ENCODE peak calls at places on chromosome 4, in six cellular contexts. One of them, this sample, is unnamed.

GRCh38 chr4:41622816-41623215 is 84.9 kb downstream of the LIMCH1 start:
- DNase-seq in GM23338: peak; percentile 44
- DNase-seq in endodermal cell: no peak
- DNase-seq in GM23248: no peak
- DNase-seq in lung: no peak
- DNase-seq in PC-3: no peak
- DNase-seq in this sample: no peak

GRCh38 chr4:13455411-13455810 is 28.7 kb downstream of the RAB28 start:
- DNase-seq in GM23338: no peak
- DNase-seq in endodermal cell: no peak
- DNase-seq in GM23248: peak; percentile 45
- DNase-seq in lung: no peak
- DNase-seq in PC-3: no peak
- DNase-seq in this sample: no peak

GRCh38 chr4:24094726-24095125 is 204.9 kb upstream of the PPARGC1A start:
- DNase-seq in GM23338: no peak
- DNase-seq in endodermal cell: no peak
- DNase-seq in GM23248: no peak
- DNase-seq in lung: no peak
- DNase-seq in PC-3: no peak
- DNase-seq in this sample: no peak

GRCh38 chr4:85910985-85911384 is 436.0 kb downstream of the ARHGAP24 start:
- DNase-seq in GM23338: no peak
- DNase-seq in endodermal cell: peak; percentile 46
- DNase-seq in GM23248: no peak
- DNase-seq in lung: no peak
- DNase-seq in PC-3: no peak
- DNase-seq in this sample: no peak

GRCh38 chr4:8593268-8594096 is 917 bp downstream of the CPZ start:
- DNase-seq in GM23338: peak; percentile 41
- DNase-seq in endodermal cell: peak; percentile 75
- DNase-seq in GM23248: peak; percentile 29
- DNase-seq in lung: no peak
- DNase-seq in PC-3: no peak
- DNase-seq in this sample: no peak

GRCh38 chr4:4216668-4217067 is 10.1 kb downstream of the OTOP1 start:
- DNase-seq in GM23338: peak; percentile 63
- DNase-seq in endodermal cell: peak; percentile 52
- DNase-seq in GM23248: peak; percentile 32
- DNase-seq in lung: no peak
- DNase-seq in PC-3: peak; percentile 34
- DNase-seq in this sample: no peak

GRCh38 chr4:157806176-157806575 is 366.6 kb downstream of the GASK1B start:
- DNase-seq in GM23338: no peak
- DNase-seq in endodermal cell: no peak
- DNase-seq in GM23248: no peak
- DNase-seq in lung: no peak
- DNase-seq in PC-3: no peak
- DNase-seq in this sample: no peak

GRCh38 chr4:79050521-79050880 is 111.3 kb upstream of the PAQR3 start:
- DNase-seq in GM23338: no peak
- DNase-seq in endodermal cell: peak; percentile 54
- DNase-seq in GM23248: peak; percentile 25
- DNase-seq in lung: no peak
- DNase-seq in PC-3: no peak
- DNase-seq in this sample: peak; percentile 5

GRCh38 chr4:120232050-120232449 is 165.4 kb upstream of the MAD2L1 start:
- DNase-seq in GM23338: no peak
- DNase-seq in endodermal cell: no peak
- DNase-seq in GM23248: no peak
- DNase-seq in lung: no peak
- DNase-seq in PC-3: no peak
- DNase-seq in this sample: no peak

GRCh38 chr4:22634541-22635181 is 58.1 kb upstream of the GBA3 start:
- DNase-seq in GM23338: no peak
- DNase-seq in endodermal cell: no peak
- DNase-seq in GM23248: peak; percentile 3
- DNase-seq in lung: no peak
- DNase-seq in PC-3: no peak
- DNase-seq in this sample: no peak

GRCh38 chr4:1373892-1374705 is 27.1 kb downstream of the UVSSA start:
- DNase-seq in GM23338: no peak
- DNase-seq in endodermal cell: peak; percentile 38
- DNase-seq in GM23248: no peak
- DNase-seq in lung: no peak
- DNase-seq in PC-3: no peak
- DNase-seq in this sample: peak; percentile 2

GRCh38 chr4:101274888-101275752 is 72.2 kb downstream of the PPP3CA start:
- DNase-seq in GM23338: no peak
- DNase-seq in endodermal cell: no peak
- DNase-seq in GM23248: no peak
- DNase-seq in lung: no peak
- DNase-seq in PC-3: no peak
- DNase-seq in this sample: no peak

GRCh38 chr4:105605493-105605892 is 53.1 kb downstream of the ARHGEF38 start:
- DNase-seq in GM23338: no peak
- DNase-seq in endodermal cell: no peak
- DNase-seq in GM23248: peak; percentile 39
- DNase-seq in lung: no peak
- DNase-seq in PC-3: peak; percentile 9
- DNase-seq in this sample: no peak

GRCh38 chr4:48780867-48781219 is 764 bp upstream of the FRYL start:
- DNase-seq in GM23338: no peak
- DNase-seq in endodermal cell: peak; percentile 50
- DNase-seq in GM23248: peak; percentile 70
- DNase-seq in lung: no peak
- DNase-seq in PC-3: no peak
- DNase-seq in this sample: peak; percentile 62

GRCh38 chr4:173346074-173346473 is 11.9 kb upstream of the HMGB2 start:
- DNase-seq in GM23338: no peak
- DNase-seq in endodermal cell: no peak
- DNase-seq in GM23248: peak; percentile 48
- DNase-seq in lung: no peak
- DNase-seq in PC-3: peak; percentile 79
- DNase-seq in this sample: no peak

GRCh38 chr4:83285022-83285387 is 407 bp upstream of the COQ2 start:
- DNase-seq in GM23338: peak; percentile 47
- DNase-seq in endodermal cell: peak; percentile 45
- DNase-seq in GM23248: peak; percentile 77
- DNase-seq in lung: peak; percentile 32
- DNase-seq in PC-3: peak; percentile 8
- DNase-seq in this sample: no peak

GRCh38 chr4:128863314-128864075 is 54.0 kb downstream of the JADE1 start:
- DNase-seq in GM23338: peak; percentile 94
- DNase-seq in endodermal cell: peak; percentile 97
- DNase-seq in GM23248: peak; percentile 79
- DNase-seq in lung: peak; percentile 74
- DNase-seq in PC-3: peak; percentile 64
- DNase-seq in this sample: peak; percentile 84

GRCh38 chr4:10315638-10316037 is 141.6 kb downstream of the ZNF518B start:
- DNase-seq in GM23338: no peak
- DNase-seq in endodermal cell: no peak
- DNase-seq in GM23248: no peak
- DNase-seq in lung: no peak
- DNase-seq in PC-3: no peak
- DNase-seq in this sample: no peak

GRCh38 chr4:76072760-76073159 is 1.7 kb upstream of the ART3 start:
- DNase-seq in GM23338: peak; percentile 87
- DNase-seq in endodermal cell: no peak
- DNase-seq in GM23248: no peak
- DNase-seq in lung: no peak
- DNase-seq in PC-3: no peak
- DNase-seq in this sample: no peak

GRCh38 chr4:1187182-1187581 is 14.8 kb upstream of the SPON2 start:
- DNase-seq in GM23338: no peak
- DNase-seq in endodermal cell: no peak
- DNase-seq in GM23248: no peak
- DNase-seq in lung: no peak
- DNase-seq in PC-3: no peak
- DNase-seq in this sample: no peak

GRCh38 chr4:72587334-72587733 is 18.3 kb upstream of the ADAMTS3 start:
- DNase-seq in GM23338: no peak
- DNase-seq in endodermal cell: no peak
- DNase-seq in GM23248: no peak
- DNase-seq in lung: no peak
- DNase-seq in PC-3: no peak
- DNase-seq in this sample: no peak

GRCh38 chr4:128974203-128974602 is 119.1 kb downstream of the SCLT1 start:
- DNase-seq in GM23338: no peak
- DNase-seq in endodermal cell: no peak
- DNase-seq in GM23248: no peak
- DNase-seq in lung: no peak
- DNase-seq in PC-3: no peak
- DNase-seq in this sample: no peak

GRCh38 chr4:112147697-112148096 is 2.4 kb downstream of the FAM241A start:
- DNase-seq in GM23338: no peak
- DNase-seq in endodermal cell: no peak
- DNase-seq in GM23248: peak; percentile 70
- DNase-seq in lung: no peak
- DNase-seq in PC-3: no peak
- DNase-seq in this sample: no peak

GRCh38 chr4:101232074-101232776 is 115.1 kb downstream of the PPP3CA start:
- DNase-seq in GM23338: no peak
- DNase-seq in endodermal cell: no peak
- DNase-seq in GM23248: peak; percentile 89
- DNase-seq in lung: no peak
- DNase-seq in PC-3: peak; percentile 67
- DNase-seq in this sample: peak; percentile 27

GRCh38 chr4:8516996-8517550 is 63.1 kb upstream of the GPR78 start:
- DNase-seq in GM23338: no peak
- DNase-seq in endodermal cell: no peak
- DNase-seq in GM23248: peak; percentile 51
- DNase-seq in lung: no peak
- DNase-seq in PC-3: no peak
- DNase-seq in this sample: no peak

GRCh38 chr4:53476232-53477037 is 99.0 kb downstream of the FIP1L1 start:
- DNase-seq in GM23338: peak; percentile 27
- DNase-seq in endodermal cell: peak; percentile 60
- DNase-seq in GM23248: peak; percentile 99
- DNase-seq in lung: no peak
- DNase-seq in PC-3: peak; percentile 46
- DNase-seq in this sample: no peak

GRCh38 chr4:25320374-25321172 is 8.0 kb downstream of the ZCCHC4 start:
- DNase-seq in GM23338: no peak
- DNase-seq in endodermal cell: no peak
- DNase-seq in GM23248: peak; percentile 89
- DNase-seq in lung: no peak
- DNase-seq in PC-3: peak; percentile 80
- DNase-seq in this sample: no peak

GRCh38 chr4:119873794-119874325 is 192.8 kb downstream of the MAD2L1 start:
- DNase-seq in GM23338: no peak
- DNase-seq in endodermal cell: no peak
- DNase-seq in GM23248: no peak
- DNase-seq in lung: no peak
- DNase-seq in PC-3: no peak
- DNase-seq in this sample: no peak

GRCh38 chr4:48033825-48034413 is 17.3 kb downstream of the NIPAL1 start:
- DNase-seq in GM23338: peak; percentile 77
- DNase-seq in endodermal cell: peak; percentile 82
- DNase-seq in GM23248: peak; percentile 37
- DNase-seq in lung: no peak
- DNase-seq in PC-3: peak; percentile 61
- DNase-seq in this sample: peak; percentile 20

DNA sequence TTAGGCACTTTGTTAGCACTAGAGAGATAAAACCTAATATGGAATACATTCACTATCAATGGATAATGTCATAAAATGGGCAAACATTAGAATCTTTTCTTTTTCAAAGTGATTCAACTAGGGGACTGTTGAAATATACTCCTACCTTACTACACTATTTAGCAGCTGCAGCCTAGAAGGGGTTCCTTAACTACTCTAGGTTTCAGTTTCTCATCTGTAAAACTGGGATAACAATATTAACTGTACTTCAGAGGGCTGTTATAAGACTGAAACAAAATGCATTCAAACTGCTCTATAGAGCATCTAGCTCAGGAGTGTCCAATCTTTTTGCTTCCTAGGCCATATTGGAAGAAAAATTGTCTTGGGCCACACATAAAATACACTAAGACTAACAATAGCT is 147.4 kb downstream of the CDS1 start:
- DNase-seq in GM23338: no peak
- DNase-seq in endodermal cell: no peak
- DNase-seq in GM23248: no peak
- DNase-seq in lung: no peak
- DNase-seq in PC-3: no peak
- DNase-seq in this sample: no peak
- H3K36me3 ChIP-seq in GM23338: no peaks in the 10 kb centered on the region
- H3K36me3 ChIP-seq in endodermal cell: peaks cover 63% of the 10 kb centered on the region
- H3K36me3 ChIP-seq in GM23248: peaks cover 34% of the 10 kb centered on the region
- H3K36me3 ChIP-seq in lung: peaks cover 3% of the 10 kb centered on the region
- H3K36me3 ChIP-seq in PC-3: peaks cover 6% of the 10 kb centered on the region
- H3K36me3 ChIP-seq in this sample: no peaks in the 10 kb centered on the region

DNA sequence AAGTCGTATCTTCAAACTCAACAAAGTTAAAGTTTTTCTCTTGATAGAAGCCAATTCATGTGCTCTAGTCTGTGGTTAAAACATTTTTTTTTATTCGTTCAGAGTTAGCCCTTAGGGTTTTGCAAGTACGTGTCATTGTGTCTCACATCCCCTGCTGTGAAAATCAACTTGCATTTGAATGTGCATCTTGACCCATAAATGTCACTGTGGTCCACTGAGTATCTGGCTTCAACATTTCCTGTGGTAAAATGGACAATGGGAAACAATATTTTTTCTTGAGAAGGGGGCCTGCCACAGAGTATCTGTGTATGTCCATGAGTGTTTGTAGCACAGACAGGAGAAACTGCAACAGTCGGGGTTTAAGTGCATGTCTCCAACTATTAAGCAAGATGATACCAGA is 554.8 kb upstream of the TENM3 start:
- DNase-seq in GM23338: peak; percentile 20
- DNase-seq in endodermal cell: no peak
- DNase-seq in GM23248: peak; percentile 27
- DNase-seq in lung: no peak
- DNase-seq in PC-3: no peak
- DNase-seq in this sample: no peak
- H3K27ac ChIP-seq in GM23338: no peak overlapping the region
- H3K27ac ChIP-seq in endodermal cell: peak overlapping the region; percentile 12
- H3K27ac ChIP-seq in GM23248: no peak overlapping the region
- H3K27ac ChIP-seq in lung: no peak overlapping the region
- H3K27ac ChIP-seq in PC-3: no peak overlapping the region
- H3K27ac ChIP-seq in this sample: no peak overlapping the region

GRCh38 chr4:122821097-122821496 is 5.5 kb upstream of the FGF2 start:
- DNase-seq in GM23338: no peak
- DNase-seq in endodermal cell: no peak
- DNase-seq in GM23248: no peak
- DNase-seq in lung: no peak
- DNase-seq in PC-3: no peak
- DNase-seq in this sample: no peak
- H3K36me3 ChIP-seq in GM23338: no peaks in the 10 kb centered on the region
- H3K36me3 ChIP-seq in endodermal cell: no peaks in the 10 kb centered on the region
- H3K36me3 ChIP-seq in GM23248: no peaks in the 10 kb centered on the region
- H3K36me3 ChIP-seq in lung: no peaks in the 10 kb centered on the region
- H3K36me3 ChIP-seq in PC-3: no peaks in the 10 kb centered on the region
- H3K36me3 ChIP-seq in this sample: no peaks in the 10 kb centered on the region

GRCh38 chr4:77155631-77156345 is 1.2 kb upstream of the CCNG2 start:
- DNase-seq in GM23338: peak; percentile 62
- DNase-seq in endodermal cell: no peak
- DNase-seq in GM23248: no peak
- DNase-seq in lung: no peak
- DNase-seq in PC-3: no peak
- DNase-seq in this sample: no peak
- H3K27ac ChIP-seq in GM23338: peak overlapping the region; percentile 88
- H3K27ac ChIP-seq in endodermal cell: peak overlapping the region; percentile 77
- H3K27ac ChIP-seq in GM23248: no peak overlapping the region
- H3K27ac ChIP-seq in lung: no peak overlapping the region
- H3K27ac ChIP-seq in PC-3: peak overlapping the region; percentile 52
- H3K27ac ChIP-seq in this sample: peak overlapping the region; percentile 75

GRCh38 chr4:38013461-38014366 is 53.5 kb downstream of the PTTG2 start:
- DNase-seq in GM23338: no peak
- DNase-seq in endodermal cell: no peak
- DNase-seq in GM23248: peak; percentile 37
- DNase-seq in lung: no peak
- DNase-seq in PC-3: peak; percentile 62
- DNase-seq in this sample: peak; percentile 79
- H3K36me3 ChIP-seq in GM23338: no peaks in the 10 kb centered on the region
- H3K36me3 ChIP-seq in endodermal cell: peaks cover 17% of the 10 kb centered on the region
- H3K36me3 ChIP-seq in GM23248: no peaks in the 10 kb centered on the region
- H3K36me3 ChIP-seq in lung: peaks cover 3% of the 10 kb centered on the region
- H3K36me3 ChIP-seq in PC-3: no peaks in the 10 kb centered on the region
- H3K36me3 ChIP-seq in this sample: no peaks in the 10 kb centered on the region

This sample was measured in body of pancreas.